ENCODE peak calls at places on chromosomes 1 and 21, in six cellular contexts. T is keratinocyte, N is psoas muscle, A is GM12865, S is heart left ventricle, E is GM23338. J is an unnamed sample.
A peak's percentile ranks its signal among the peaks of the same experiment; 100 is the strongest.

GRCh38 chr1:52662645-52663313 is 29.8 kb downstream of the SHISAL2A start:
- DNase-seq in N (no peak), T (peak; percentile 78), A (no peak), E (peak; percentile 88), S (no peak), J (peak; percentile 52)

GRCh38 chr1:180435566-180435965 is 66.8 kb downstream of the ACBD6 start:
- DNase-seq in T (no peak), A (no peak), E (no peak), S (no peak), N (no peak), J (no peak)

GRCh38 chr1:94418664-94419655 is 771 bp downstream of the ABCD3 start:
- DNase-seq in T (no peak), E (peak; percentile 50), A (no peak), S (peak; percentile 66), N (peak; percentile 25), J (peak; percentile 51)

GRCh38 chr1:232812560-232812959 is 7.3 kb downstream of the MAP10 start:
- DNase-seq in E (no peak), S (no peak), T (no peak), A (no peak), N (no peak), J (no peak)

GRCh38 chr1:18319099-18319498 is 161.6 kb upstream of the KLHDC7A start:
- DNase-seq in N (no peak), A (no peak), T (no peak), S (no peak), E (no peak), J (no peak)

GRCh38 chr1:1758692-1759455 is 19.4 kb downstream of the NADK start:
- DNase-seq in T (no peak), S (peak; percentile 71), N (peak; percentile 73), E (no peak), A (no peak), J (peak; percentile 95)

GRCh38 chr1:92826792-92827191 is 5.0 kb upstream of the RPL5 start:
- DNase-seq in E (no peak), N (no peak), T (no peak), A (no peak), S (no peak), J (no peak)

GRCh38 chr1:207885129-207886032 is 25.5 kb downstream of the CD34 start:
- DNase-seq in S (peak; percentile 87), T (peak; percentile 55), A (peak; percentile 84), N (peak; percentile 83), E (peak; percentile 88), J (peak; percentile 84)

GRCh38 chr1:119702384-119702783 is 9.3 kb upstream of the PHGDH start:
- DNase-seq in N (no peak), E (no peak), T (no peak), S (no peak), A (no peak), J (no peak)

GRCh38 chr1:229717774-229718173 is 91.7 kb downstream of the URB2 start:
- DNase-seq in T (no peak), A (peak; percentile 8), N (no peak), E (no peak), S (no peak), J (peak; percentile 12)

GRCh38 chr1:156390409-156391144 is 21.6 kb downstream of the RHBG start:
- DNase-seq in N (no peak), T (no peak), E (no peak), S (no peak), A (no peak), J (no peak)

GRCh38 chr21:42661688-42662429 is 8.4 kb downstream of the PDE9A start:
- DNase-seq in A (no peak), E (no peak), N (no peak), T (no peak), S (no peak), J (no peak)

DNA sequence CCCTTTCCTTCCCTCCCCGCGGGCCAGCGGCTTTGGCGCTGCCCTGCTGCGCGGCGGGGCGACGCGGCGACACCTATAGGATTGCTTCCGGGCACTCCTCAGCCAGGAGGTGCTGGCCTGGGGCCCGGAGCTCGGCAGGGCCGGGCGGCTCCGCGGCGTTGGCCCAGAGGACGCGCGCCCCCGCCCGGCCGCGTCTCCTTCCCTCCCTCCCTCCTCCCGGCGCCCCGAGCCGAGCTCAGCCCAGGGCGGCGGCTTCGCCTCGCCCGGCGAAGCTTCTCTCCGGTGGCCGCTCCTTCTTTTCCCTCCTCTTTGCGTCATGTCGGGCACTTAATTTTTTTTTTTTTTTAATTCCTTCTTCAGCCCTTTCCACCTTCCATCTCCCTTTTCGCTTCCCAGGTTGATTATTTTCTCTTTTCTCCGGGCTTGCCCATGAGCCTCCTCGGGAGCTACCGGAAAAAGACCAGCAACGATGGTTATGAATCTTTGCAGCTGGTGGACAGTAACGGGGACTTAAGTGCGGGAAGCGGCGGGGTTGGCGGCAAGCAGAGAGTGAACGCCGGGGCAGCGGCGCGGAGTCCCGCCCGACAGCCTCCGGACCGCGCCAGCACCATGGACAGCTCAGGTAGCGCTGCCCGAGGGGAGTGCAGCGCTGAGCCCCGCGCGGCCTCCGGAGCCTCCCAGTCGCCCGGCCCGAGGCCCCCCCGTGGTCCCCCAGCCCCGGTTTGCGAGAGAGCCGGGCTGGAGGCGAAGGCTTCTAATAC is at the start of gene DNAJC6:
- DNase-seq in E (peak; percentile 93), S (peak; percentile 73), A (peak; percentile 29), T (no peak), N (peak; percentile 67), J (peak; percentile 86)
- TF ChIP-seq CTCF in E (peak; percentile 21), S (no peak), A (no peak), T (no peak), N (no peak), J (no peak)

DNA sequence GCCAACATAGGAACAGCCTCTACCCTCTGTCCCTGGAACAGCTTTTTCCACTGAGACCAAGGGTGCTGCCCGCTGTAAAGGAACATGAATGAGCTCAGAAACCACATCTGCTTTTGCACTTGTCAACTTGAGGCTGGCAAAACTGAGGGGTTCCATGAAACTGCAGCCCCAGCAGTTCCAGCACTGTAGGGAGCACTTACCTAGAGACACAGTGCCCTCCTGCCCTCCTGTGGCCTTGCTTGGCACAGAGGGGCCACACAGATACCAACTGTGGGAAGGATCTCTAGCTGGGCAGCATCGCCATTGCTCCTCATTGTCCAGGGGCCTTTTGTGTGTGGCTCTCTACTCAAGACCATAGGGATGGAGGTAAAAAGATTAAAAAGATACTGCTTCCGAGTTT is 51.6 kb downstream of the ITPKB start:
- DNase-seq in A (no peak), N (no peak), S (no peak), T (no peak), E (no peak), J (no peak)
- TF ChIP-seq CTCF in A (peak; percentile 30), N (peak; percentile 32), S (peak; percentile 27), T (no peak), E (peak; percentile 24), J (no peak)

DNA sequence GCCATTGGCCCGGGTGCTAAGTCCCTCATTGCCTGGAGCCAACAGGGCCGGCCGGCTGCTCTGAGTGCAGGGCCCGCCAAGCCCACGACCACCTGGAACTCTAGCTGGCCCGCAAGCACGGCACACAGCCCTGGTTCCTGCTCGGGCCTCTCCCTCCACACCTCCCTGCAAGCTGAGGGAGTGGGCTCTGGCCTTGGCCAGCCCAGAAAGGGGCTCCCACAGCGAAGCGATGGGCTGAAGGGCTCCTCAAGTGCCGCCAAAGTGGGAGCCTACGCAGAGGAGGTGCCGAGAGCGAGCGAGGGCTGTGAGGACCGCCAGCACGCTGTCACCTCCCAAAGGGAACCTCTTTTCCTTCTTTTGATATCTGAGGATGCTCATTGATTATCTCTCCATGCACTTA is 283.4 kb downstream of the PRDM2 start:
- DNase-seq in N (no peak), T (no peak), A (no peak), S (no peak), E (no peak), J (no peak)
- TF ChIP-seq CTCF in N (no peak), T (no peak), A (no peak), S (no peak), E (no peak), J (no peak)

GRCh38 chr21:31108969-31109368 is 70.7 kb upstream of the KRTAP19-8 start:
- DNase-seq in A (peak; percentile 30), S (no peak), E (peak; percentile 69), N (no peak), T (no peak), J (no peak)
- TF ChIP-seq CTCF in A (no peak), S (no peak), E (peak; percentile 72), N (no peak), T (peak; percentile 25), J (no peak)